ENCODE peak calls at places on chromosome X, in nine cellular contexts. B is gastrocnemius medialis, I is activated B cell treated with CpG ODN at 0.5 μM for 24 hours, X is heart left ventricle, Y is hepatocyte, G is AG04450, P is astrocyte of the spinal cord, H is foreskin fibroblast, D is Calu3. T is an unnamed sample.
A peak's percentile ranks its signal among the peaks of the same experiment; 100 is the strongest.

GRCh38 chrX:17042046-17042445 is 95.6 kb downstream of the REPS2 start:
- DNase-seq in B (no peak), I (no peak), X (no peak), Y (no peak), G (no peak), P (no peak), H (no peak), D (no peak), T (no peak)

GRCh38 chrX:42531431-42531830 is 246.5 kb downstream of the PPP1R2C start:
- DNase-seq in B (no peak), I (no peak), X (no peak), Y (peak; percentile 36), G (no peak), P (no peak), H (no peak), D (no peak), T (no peak)

GRCh38 chrX:150364347-150365050 is 1.4 kb downstream of the MAMLD1 start:
- DNase-seq in B (no peak), I (peak; percentile 50), X (no peak), Y (peak; percentile 26), G (no peak), P (peak; percentile 1), H (peak; percentile 42), D (peak; percentile 22), T (no peak)

GRCh38 chrX:68699960-68700746 is 52.7 kb downstream of the STARD8 start:
- DNase-seq in B (no peak), I (no peak), X (no peak), Y (no peak), G (no peak), P (peak; percentile 28), H (peak; percentile 38), D (no peak), T (no peak)

GRCh38 chrX:16743604-16744325 is 24.4 kb downstream of the SYAP1 start:
- DNase-seq in B (no peak), I (no peak), X (no peak), Y (no peak), G (peak; percentile 49), P (peak; percentile 89), H (peak; percentile 77), D (no peak), T (no peak)

GRCh38 chrX:19889582-19890342 is 2.4 kb upstream of the SH3KBP1 start:
- DNase-seq in B (no peak), I (no peak), X (no peak), Y (peak; percentile 69), G (peak; percentile 41), P (peak; percentile 64), H (peak; percentile 78), D (peak; percentile 7), T (no peak)

GRCh38 chrX:123833387-123833786 is 26.5 kb upstream of the XIAP start:
- DNase-seq in B (peak; percentile 6), I (peak; percentile 16), X (no peak), Y (peak; percentile 69), G (peak; percentile 1), P (peak; percentile 40), H (peak; percentile 62), D (peak; percentile 70), T (peak; percentile 30)

GRCh38 chrX:30283456-30284200 is 25.6 kb downstream of the NR0B1 start:
- DNase-seq in B (no peak), I (no peak), X (no peak), Y (peak; percentile 41), G (peak; percentile 53), P (peak; percentile 88), H (peak; percentile 87), D (peak; percentile 28), T (no peak)

GRCh38 chrX:103792916-103793540 is 16.4 kb downstream of the PLP1 start:
- DNase-seq in B (no peak), I (no peak), X (no peak), Y (no peak), G (peak; percentile 21), P (peak; percentile 55), H (peak; percentile 81), D (no peak), T (no peak)

GRCh38 chrX:44025611-44026010 is 52.4 kb upstream of the NDP start:
- DNase-seq in B (no peak), I (no peak), X (no peak), Y (peak; percentile 20), G (no peak), P (peak; percentile 58), H (peak; percentile 42), D (no peak), T (no peak)

GRCh38 chrX:31251336-31251735 is 179.5 kb upstream of the FTHL17 start:
- DNase-seq in B (no peak), I (no peak), X (no peak), Y (no peak), G (no peak), P (no peak), H (no peak), D (no peak), T (no peak)

GRCh38 chrX:153874366-153875125 is 11.4 kb downstream of the L1CAM start:
- DNase-seq in B (no peak), I (no peak), X (no peak), Y (no peak), G (no peak), P (no peak), H (no peak), D (no peak), T (no peak)

GRCh38 chrX:51148848-51149247 is 183.8 kb upstream of the NUDT10 start:
- DNase-seq in B (no peak), I (no peak), X (no peak), Y (peak; percentile 29), G (no peak), P (no peak), H (no peak), D (no peak), T (no peak)
- TF ChIP-seq CTCF in B (no peak), I (no peak), X (peak; percentile 6), Y (peak; percentile 44), G (no peak), P (no peak), H (no peak), D (no peak), T (peak; percentile 38)

DNA sequence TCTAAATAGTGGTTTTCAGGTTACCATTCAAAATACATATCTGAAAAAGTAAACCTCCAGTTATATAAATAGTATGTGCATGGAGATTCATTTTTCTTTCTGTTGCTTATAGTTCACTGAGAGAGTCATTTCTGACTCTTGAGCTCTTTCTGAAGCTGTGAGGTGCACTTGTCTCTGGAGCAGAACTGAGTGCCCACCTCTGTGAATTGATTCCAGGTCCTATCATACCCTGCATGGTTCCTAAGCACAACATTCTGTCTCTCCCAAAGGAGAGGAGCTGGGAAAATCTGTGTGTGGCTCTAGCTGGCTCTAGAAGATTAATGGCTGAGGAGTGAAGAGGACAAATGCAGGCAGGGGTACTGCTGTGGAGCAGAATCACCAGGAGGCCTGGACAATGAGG is 161.6 kb upstream of the HCCS start:
- DNase-seq in B (no peak), I (no peak), X (no peak), Y (no peak), G (no peak), P (no peak), H (no peak), D (no peak), T (no peak)
- TF ChIP-seq CTCF in B (no peak), I (no peak), X (no peak), Y (no peak), G (no peak), P (no peak), H (no peak), D (no peak), T (no peak)

GRCh38 chrX:1391370-1391706 is 575 bp downstream of the SLC25A6 start:
- DNase-seq in B (no peak), I (peak; percentile 99), X (peak; percentile 93), Y (peak; percentile 97), G (no peak), P (no peak), H (no peak), D (peak; percentile 91), T (peak; percentile 96)

GRCh38 chrX:1390621-1391369 is 1.1 kb downstream of the SLC25A6 start:
- DNase-seq in B (no peak), I (peak; percentile 10), X (peak; percentile 43), Y (no peak), G (no peak), P (no peak), H (no peak), D (no peak), T (no peak)

GRCh38 chrX:1389993-1390285 is 2.0 kb downstream of the SLC25A6 start:
- DNase-seq in B (no peak), I (peak; percentile 11), X (no peak), Y (no peak), G (no peak), P (no peak), H (no peak), D (no peak), T (no peak)

GRCh38 chrX:1392376-1393130 is 640 bp upstream of the SLC25A6 start:
- DNase-seq in B (peak; percentile 66), I (no peak), X (peak; percentile 81), Y (peak; percentile 87), G (peak; percentile 15), P (peak; percentile 75), H (peak; percentile 77), D (peak; percentile 53), T (peak; percentile 50)

GRCh38 chrX:1391707-1392375 is at the start of gene SLC25A6:
- DNase-seq in B (peak; percentile 98), I (peak; percentile 100), X (peak; percentile 99), Y (peak; percentile 100), G (peak; percentile 92), P (peak; percentile 98), H (peak; percentile 100), D (peak; percentile 97), T (peak; percentile 99)
- TF ChIP-seq CTCF in B (peak; percentile 27), I (no peak), X (peak; percentile 32), Y (no peak), G (no peak), P (no peak), H (no peak), D (no peak), T (peak; percentile 28)

GRCh38 chrX:70134116-70134477 is 850 bp downstream of the IGBP1 start:
- DNase-seq in B (no peak), I (no peak), X (no peak), Y (peak; percentile 32), G (no peak), P (peak; percentile 1), H (peak; percentile 17), D (no peak), T (no peak)

GRCh38 chrX:70132244-70132643 is 1.0 kb upstream of the IGBP1 start:
- DNase-seq in B (no peak), I (no peak), X (no peak), Y (no peak), G (no peak), P (no peak), H (no peak), D (no peak), T (no peak)

GRCh38 chrX:70132877-70133302 is 357 bp upstream of the IGBP1 start:
- DNase-seq in B (no peak), I (no peak), X (no peak), Y (no peak), G (no peak), P (no peak), H (no peak), D (no peak), T (no peak)

GRCh38 chrX:70129811-70130210 is 3.4 kb upstream of the IGBP1 start:
- DNase-seq in B (no peak), I (no peak), X (no peak), Y (peak; percentile 6), G (no peak), P (no peak), H (peak; percentile 13), D (no peak), T (no peak)

GRCh38 chrX:70133303-70134115 is at the start of gene IGBP1:
- DNase-seq in B (peak; percentile 72), I (peak; percentile 57), X (peak; percentile 84), Y (peak; percentile 89), G (peak; percentile 62), P (peak; percentile 84), H (peak; percentile 90), D (peak; percentile 89), T (peak; percentile 75)
- TF ChIP-seq CTCF in B (peak; percentile 34), I (no peak), X (peak; percentile 60), Y (peak; percentile 65), G (peak; percentile 65), P (peak; percentile 56), H (peak; percentile 47), D (peak; percentile 56), T (peak; percentile 74)

T was measured in progenitor cell of endocrine pancreas.